ENCODE peak calls at places on chromosomes 12 and 14, in six cellular contexts. D, I, L, S, N and K are unnamed samples.

GRCh38 chr14:90828642-90829487 is 12.6 kb upstream of the TTC7B start:
- DNase-seq in I (no peak), D (no peak), L (no peak), S (no peak), N (no peak), K (no peak)

GRCh38 chr14:78595797-78596196 is 425.6 kb downstream of the NRXN3 start:
- DNase-seq in N (no peak), L (no peak), S (peak; percentile 5), D (no peak), I (peak; percentile 21), K (no peak)

GRCh38 chr14:57479197-57479596 is 14.5 kb downstream of the CCDC198 start:
- DNase-seq in D (no peak), L (no peak), I (no peak), S (no peak), N (no peak), K (no peak)

GRCh38 chr12:2439332-2440100 is 355.3 kb upstream of the FKBP4 start:
- DNase-seq in L (no peak), S (no peak), N (no peak), D (no peak), I (no peak), K (peak; percentile 4)

GRCh38 chr14:106657460-106657859 is 1131.1 kb downstream of the TMEM121 start:
- DNase-seq in D (no peak), N (no peak), I (no peak), L (no peak), S (no peak), K (no peak)

GRCh38 chr14:22338381-22338780 is 250.6 kb downstream of the DAD1 start:
- DNase-seq in D (no peak), N (no peak), I (no peak), L (no peak), S (no peak), K (no peak)

GRCh38 chr12:71183846-71184245 is 26.0 kb upstream of the TSPAN8 start:
- DNase-seq in N (no peak), S (no peak), I (no peak), D (no peak), L (no peak), K (peak; percentile 65)

GRCh38 chr12:119679081-119679480 is 11.1 kb downstream of the PRKAB1 start:
- DNase-seq in D (no peak), I (no peak), L (no peak), N (no peak), S (no peak), K (no peak)

GRCh38 chr12:25241171-25242020 is 9.3 kb downstream of the KRAS start:
- DNase-seq in I (peak; percentile 78), S (peak; percentile 64), D (no peak), N (no peak), L (no peak), K (peak; percentile 51)

GRCh38 chr14:92093320-92093719 is 13.1 kb downstream of the ATXN3 start:
- DNase-seq in S (peak; percentile 14), I (peak; percentile 8), L (no peak), D (no peak), N (no peak), K (no peak)

GRCh38 chr12:3150820-3151590 is 73.8 kb downstream of the TSPAN9 start:
- DNase-seq in L (peak; percentile 72), S (no peak), I (peak; percentile 54), N (no peak), D (no peak), K (peak; percentile 79)

GRCh38 chr14:53714495-53715389 is 241.9 kb downstream of the BMP4 start:
- DNase-seq in S (no peak), D (no peak), N (no peak), L (no peak), I (no peak), K (peak; percentile 33)

GRCh38 chr14:60734465-60735242 is at the start of gene MNAT1:
- DNase-seq in D (peak; percentile 62), S (peak; percentile 90), L (peak; percentile 90), I (peak; percentile 90), N (peak; percentile 83), K (peak; percentile 91)

GRCh38 chr12:71452006-71452405 is 12.4 kb downstream of the LGR5 start:
- DNase-seq in S (no peak), N (no peak), D (no peak), L (no peak), I (no peak), K (no peak)

GRCh38 chr12:77855548-77855947 is 24.9 kb downstream of the NAV3 start:
- DNase-seq in D (no peak), S (no peak), I (no peak), N (no peak), L (no peak), K (no peak)

GRCh38 chr12:63045020-63045860 is 105.8 kb downstream of the AVPR1A start:
- DNase-seq in N (no peak), S (peak; percentile 26), L (no peak), I (peak; percentile 66), D (no peak), K (peak; percentile 46)

GRCh38 chr14:95024380-95024779 is 132.9 kb downstream of the DICER1 start:
- DNase-seq in L (no peak), N (no peak), I (no peak), S (no peak), D (no peak), K (no peak)

GRCh38 chr14:100134591-100134990 is 24.9 kb downstream of the DEGS2 start:
- DNase-seq in S (no peak), L (no peak), I (no peak), N (no peak), D (no peak), K (no peak)

DNA sequence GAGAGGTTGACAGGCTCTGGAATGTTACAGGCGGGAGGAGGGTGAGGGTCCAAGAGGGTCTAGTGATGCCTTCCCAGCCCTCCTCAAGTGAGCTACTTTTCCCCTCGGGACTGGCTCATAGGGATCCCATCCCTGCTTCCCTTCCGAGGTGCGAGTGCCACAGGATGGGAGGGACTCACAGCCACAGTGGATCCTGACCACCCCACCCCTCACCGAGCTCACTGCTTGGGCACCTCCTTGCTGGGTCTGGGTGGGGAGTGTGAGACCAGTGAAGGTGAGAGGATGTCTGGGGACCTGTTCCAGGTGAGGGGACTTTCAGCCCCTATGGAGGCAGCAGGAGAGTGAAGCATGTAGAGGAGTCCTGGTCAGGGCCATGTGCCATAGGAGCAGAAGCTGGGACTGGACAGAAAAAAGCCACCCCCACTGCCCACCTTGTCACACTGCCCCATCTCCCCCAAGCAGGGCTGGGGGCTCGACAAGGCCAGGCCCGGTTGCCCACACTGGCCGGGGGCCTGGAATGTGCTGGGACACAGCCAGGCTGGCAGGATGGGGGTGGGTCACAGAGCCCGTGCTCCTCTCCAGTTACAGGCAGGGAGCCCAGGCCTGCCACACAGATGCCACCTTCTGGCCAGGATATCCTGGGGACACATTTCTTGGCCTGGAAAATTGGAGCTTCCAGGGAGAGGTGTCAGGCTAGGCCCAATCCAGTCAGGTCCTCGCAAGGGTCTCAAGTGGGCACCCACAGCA is 1.7 kb upstream of the TNS2 start:
- DNase-seq in I (peak; percentile 59), D (peak; percentile 31), S (peak; percentile 84), L (peak; percentile 90), N (peak; percentile 78), K (no peak)
- H3K4me1 ChIP-seq in I (peaks cover 64% of the 10 kb centered on the region), D (peaks cover 79% of the 10 kb centered on the region), S (peaks cover 82% of the 10 kb centered on the region), L (no peaks in the 10 kb centered on the region), N (peaks cover 46% of the 10 kb centered on the region), K (peaks cover 25% of the 10 kb centered on the region)

GRCh38 chr14:50804181-50804721 is 26.7 kb downstream of the NIN start:
- DNase-seq in L (no peak), S (no peak), D (no peak), I (peak; percentile 79), N (no peak), K (no peak)

GRCh38 chr14:50806241-50806933 is 24.6 kb downstream of the NIN start:
- DNase-seq in L (no peak), N (no peak), S (no peak), D (no peak), I (no peak), K (no peak)

GRCh38 chr14:50801706-50802105 is 29.3 kb downstream of the NIN start:
- DNase-seq in L (no peak), N (no peak), D (no peak), S (no peak), I (peak; percentile 76), K (no peak)

GRCh38 chr14:50808053-50808452 is 22.9 kb downstream of the NIN start:
- DNase-seq in D (no peak), I (no peak), S (no peak), N (no peak), L (no peak), K (no peak)

DNA sequence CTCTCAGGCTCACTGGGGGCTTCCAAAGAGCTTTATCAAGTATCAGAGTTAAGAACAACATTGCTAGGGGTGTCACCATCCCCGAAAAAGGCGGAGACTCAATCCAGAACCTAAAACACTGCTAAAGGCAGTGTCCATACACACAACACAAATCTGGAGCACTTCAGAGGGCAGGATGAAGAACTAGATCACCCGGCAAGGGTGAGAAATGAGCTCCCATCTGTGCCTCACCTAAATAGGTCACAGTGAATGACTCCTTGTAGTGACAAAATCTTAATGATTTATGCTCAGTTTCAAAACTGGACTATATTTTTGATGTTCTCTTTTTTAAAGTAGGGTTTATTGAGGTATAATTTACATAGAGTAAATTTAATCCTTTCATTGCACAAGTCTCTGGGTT is 25.6 kb downstream of the NIN start:
- DNase-seq in I (no peak), N (no peak), S (no peak), D (no peak), L (no peak), K (no peak)
- H3K4me1 ChIP-seq in I (peaks cover 43% of the 10 kb centered on the region), N (no peaks in the 10 kb centered on the region), S (peaks cover 11% of the 10 kb centered on the region), D (peaks cover 10% of the 10 kb centered on the region), L (no peaks in the 10 kb centered on the region), K (no peaks in the 10 kb centered on the region)

DNA sequence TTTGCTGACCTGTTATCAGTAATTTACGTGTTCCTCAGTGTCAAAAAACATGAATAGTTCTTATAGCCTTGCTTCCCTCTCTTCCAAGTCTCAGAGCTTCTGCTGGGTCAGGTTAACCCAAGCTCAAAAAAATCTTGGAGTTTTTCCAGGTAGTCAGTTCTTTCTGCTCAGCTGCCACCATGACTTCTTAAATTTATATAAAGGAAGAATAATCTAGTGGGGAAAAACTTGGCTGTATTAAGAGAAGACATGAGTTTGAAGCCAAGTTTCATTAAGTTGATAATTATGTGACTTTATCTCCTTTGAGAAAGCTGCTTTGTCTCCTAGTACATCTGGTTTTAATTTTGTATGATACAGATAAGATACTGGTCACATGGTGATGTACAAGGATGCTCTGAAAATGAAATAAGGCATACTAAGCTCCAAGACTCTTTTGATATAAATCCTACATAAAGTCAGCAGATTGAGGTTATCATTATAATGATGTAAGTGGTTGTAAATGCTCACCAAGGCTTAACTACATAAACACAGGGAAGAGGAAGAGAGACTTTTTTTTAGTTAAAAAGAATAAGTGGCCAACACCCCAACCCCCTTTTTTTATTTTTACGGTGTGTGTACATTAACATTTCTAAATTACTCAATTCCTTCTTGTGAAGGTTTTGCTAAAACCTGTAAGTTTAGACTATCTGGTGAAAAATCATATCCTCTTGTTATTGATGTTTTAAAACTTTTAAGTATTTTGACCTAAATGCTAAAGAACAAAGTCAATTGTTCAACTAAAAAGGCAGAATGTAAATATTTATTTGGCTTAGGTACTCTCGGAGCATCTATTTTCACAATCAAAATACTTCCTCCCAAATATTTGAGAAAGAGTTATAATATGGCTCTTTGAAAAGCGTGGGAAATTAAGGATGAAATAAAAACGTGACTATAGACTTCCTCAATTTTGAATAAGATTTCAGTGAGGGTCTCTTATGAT is 84.1 kb upstream of the SLC38A2 start:
- DNase-seq in D (no peak), N (no peak), L (no peak), I (no peak), S (no peak), K (peak; percentile 55)
- H3K4me1 ChIP-seq in D (peaks cover 34% of the 10 kb centered on the region), N (peaks cover 25% of the 10 kb centered on the region), L (peaks cover 13% of the 10 kb centered on the region), I (peaks cover 34% of the 10 kb centered on the region), S (peaks cover 30% of the 10 kb centered on the region), K (peaks cover 31% of the 10 kb centered on the region)

DNA sequence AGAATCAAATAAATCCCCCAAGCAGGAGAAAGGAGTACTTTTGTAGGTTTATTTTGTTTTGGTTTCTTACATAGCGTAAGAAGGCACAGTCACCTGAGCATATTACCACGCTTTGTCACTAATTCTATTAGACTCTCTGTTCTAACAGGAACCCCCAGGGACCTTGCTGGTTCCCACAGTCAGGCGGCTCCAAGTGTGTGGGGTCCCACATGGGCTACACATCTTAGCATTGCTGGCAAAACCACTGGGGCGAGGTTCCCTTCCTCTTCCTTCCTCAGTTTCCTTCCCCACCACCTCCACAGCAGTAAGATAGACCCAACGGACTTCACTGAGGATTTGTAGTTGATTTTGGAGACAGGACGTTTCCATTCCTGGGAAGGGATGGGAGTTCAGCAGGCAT is 49.1 kb downstream of the TMEM132C start:
- DNase-seq in N (no peak), I (no peak), D (no peak), L (no peak), S (no peak), K (no peak)
- H3K4me1 ChIP-seq in N (no peaks in the 10 kb centered on the region), I (no peaks in the 10 kb centered on the region), D (peaks cover 22% of the 10 kb centered on the region), L (no peaks in the 10 kb centered on the region), S (no peaks in the 10 kb centered on the region), K (peaks cover 38% of the 10 kb centered on the region)